ENCODE peak calls at places on chromosomes 3 and 15, in eight cellular contexts. K is lower lobe of right lung; U is endothelial cell; M is H9; L is CD8-positive, alpha-beta T cell; Z is B cell; J is MCF 10A; W is CD4-positive, alpha-beta T cell. C is an unnamed sample.

GRCh38 chr3:60652829-60653228 is 598.4 kb downstream of the FHIT start:
- DNase-seq in K (no peak), U (no peak), M (no peak), L (no peak), Z (no peak), J (peak), W (no peak), C (no peak)

GRCh38 chr3:177085784-177086183 is 111.5 kb downstream of the TBL1XR1 start:
- DNase-seq in K (no peak), U (no peak), M (no peak), L (no peak), Z (no peak), J (no peak), W (no peak), C (no peak)

GRCh38 chr3:71395927-71396695 is 187.4 kb downstream of the FOXP1 start:
- DNase-seq in K (no peak), U (no peak), M (no peak), L (no peak), Z (no peak), J (peak), W (no peak), C (no peak)

GRCh38 chr15:95733931-95734330 is 596.6 kb upstream of the NR2F2 start:
- DNase-seq in K (no peak), U (no peak), M (no peak), L (no peak), Z (no peak), J (no peak), W (no peak), C (no peak)

GRCh38 chr15:76905855-76906254 is 715 bp upstream of the SCAPER start:
- DNase-seq in K (no peak), U (no peak), M (no peak), L (no peak), Z (no peak), J (no peak), W (no peak), C (no peak)

GRCh38 chr3:62332771-62333381 is 40.5 kb downstream of the FEZF2 start:
- DNase-seq in K (no peak), U (peak), M (no peak), L (no peak), Z (no peak), J (peak), W (no peak), C (no peak)

GRCh38 chr15:22902981-22903380 is 64.5 kb downstream of the NIPA2 start:
- DNase-seq in K (no peak), U (no peak), M (no peak), L (no peak), Z (no peak), J (no peak), W (no peak), C (peak)

GRCh38 chr3:145219355-145220196 is 941.4 kb downstream of the PLOD2 start:
- DNase-seq in K (no peak), U (no peak), M (no peak), L (no peak), Z (no peak), J (no peak), W (no peak), C (no peak)

GRCh38 chr3:152374260-152374990 is 105.7 kb downstream of the MBNL1 start:
- DNase-seq in K (no peak), U (no peak), M (no peak), L (no peak), Z (no peak), J (no peak), W (no peak), C (no peak)

GRCh38 chr3:51099794-51100542 is 285.1 kb upstream of the MANF start:
- DNase-seq in K (no peak), U (peak), M (peak), L (no peak), Z (no peak), J (peak), W (no peak), C (no peak)

GRCh38 chr3:177946965-177947364 is 589.3 kb upstream of the KCNMB2 start:
- DNase-seq in K (no peak), U (no peak), M (no peak), L (no peak), Z (no peak), J (peak), W (no peak), C (no peak)

GRCh38 chr3:21795152-21795837 is 44.3 kb upstream of the ZNF385D start:
- DNase-seq in K (no peak), U (no peak), M (no peak), L (no peak), Z (no peak), J (no peak), W (no peak), C (no peak)

GRCh38 chr3:50068134-50068533 is 20.6 kb upstream of the RBM5 start:
- DNase-seq in K (no peak), U (no peak), M (no peak), L (no peak), Z (no peak), J (no peak), W (no peak), C (no peak)

GRCh38 chr15:32870240-32871033 is 152.6 kb downstream of the GREM1 start:
- DNase-seq in K (no peak), U (no peak), M (no peak), L (no peak), Z (peak), J (peak), W (no peak), C (no peak)

GRCh38 chr3:4994823-4995499 is 15.7 kb downstream of the BHLHE40 start:
- DNase-seq in K (no peak), U (no peak), M (no peak), L (no peak), Z (no peak), J (peak), W (no peak), C (no peak)

GRCh38 chr3:24496529-24497482 is 2.2 kb upstream of the THRB start:
- DNase-seq in K (peak), U (peak), M (peak), L (no peak), Z (no peak), J (peak), W (no peak), C (peak)

GRCh38 chr15:96774216-96774615 is 443.7 kb downstream of the NR2F2 start:
- DNase-seq in K (no peak), U (no peak), M (no peak), L (no peak), Z (no peak), J (no peak), W (no peak), C (no peak)

GRCh38 chr15:28002867-28003266 is 96.2 kb downstream of the OCA2 start:
- DNase-seq in K (no peak), U (no peak), M (no peak), L (no peak), Z (no peak), J (no peak), W (no peak), C (no peak)

GRCh38 chr15:90885432-90886290 is 1.4 kb downstream of the FES start:
- DNase-seq in K (peak), U (peak), M (peak), L (peak), Z (peak), J (peak), W (peak), C (peak)

GRCh38 chr3:169914321-169914720 is 2.9 kb downstream of the SAMD7 start:
- DNase-seq in K (no peak), U (no peak), M (no peak), L (no peak), Z (no peak), J (peak), W (no peak), C (no peak)

GRCh38 chr3:186247821-186248814 is 113.9 kb downstream of the DGKG start:
- DNase-seq in K (no peak), U (no peak), M (no peak), L (no peak), Z (no peak), J (no peak), W (no peak), C (no peak)

GRCh38 chr3:47932431-47932830 is 83.8 kb downstream of the MAP4 start:
- DNase-seq in K (no peak), U (no peak), M (no peak), L (no peak), Z (no peak), J (no peak), W (no peak), C (no peak)

DNA sequence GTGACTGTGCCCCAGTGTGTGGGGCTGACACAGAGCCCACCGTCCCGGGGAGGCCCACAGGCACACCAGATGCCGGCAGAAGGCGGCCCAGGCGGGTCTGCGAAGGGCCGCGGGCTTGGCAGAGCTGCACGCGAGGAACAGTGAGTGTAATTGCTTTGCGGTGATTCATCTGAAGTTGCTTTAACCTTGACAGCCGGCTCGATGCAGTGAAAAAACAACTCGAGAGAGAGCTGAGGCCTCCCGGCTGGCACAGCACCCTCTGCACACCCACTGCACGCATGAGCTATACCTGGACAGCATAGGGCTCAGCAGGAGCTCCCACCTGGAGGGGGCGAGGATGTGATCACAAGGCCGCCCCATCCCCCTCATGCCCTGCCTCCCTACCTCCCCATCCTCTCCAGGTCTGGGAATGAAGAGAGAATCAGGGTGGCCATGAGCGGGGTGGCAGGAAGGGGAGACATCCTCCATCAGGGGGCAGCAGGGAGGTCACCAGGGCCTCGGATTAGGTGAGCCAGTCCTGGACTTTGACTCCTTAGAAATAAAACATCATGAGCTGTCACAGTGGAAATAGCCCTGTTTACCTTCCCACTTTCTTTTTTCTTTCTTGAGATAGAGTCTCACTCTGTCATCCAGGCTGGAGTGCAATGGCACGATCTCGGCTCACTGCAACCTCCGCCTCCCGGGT is 172.6 kb downstream of the MEGF11 start:
- DNase-seq in K (no peak), U (peak), M (peak), L (no peak), Z (no peak), J (peak), W (no peak), C (peak)
- TF ChIP-seq CTCF in K (no peak), U (no peak), M (peak), L (no peak), Z (no peak), J (no peak), W (no peak), C (peak)

GRCh38 chr3:58214484-58215316 is 3.9 kb upstream of the DNASE1L3 start:
- DNase-seq in K (peak), U (no peak), M (peak), L (no peak), Z (peak), J (peak), W (no peak), C (no peak)
- TF ChIP-seq CTCF in K (peak), U (no peak), M (peak), L (no peak), Z (peak), J (no peak), W (no peak), C (no peak)

GRCh38 chr15:44545934-44546802 is 9.2 kb downstream of the EIF3J start:
- DNase-seq in K (no peak), U (no peak), M (no peak), L (no peak), Z (no peak), J (peak), W (no peak), C (no peak)
- TF ChIP-seq CTCF in K (peak), U (no peak), M (peak), L (no peak), Z (peak), J (peak), W (peak), C (peak)

GRCh38 chr3:164332856-164333802 is 745.2 kb downstream of the SI start:
- DNase-seq in K (no peak), U (no peak), M (peak), L (no peak), Z (no peak), J (no peak), W (no peak), C (no peak)
- TF ChIP-seq CTCF in K (no peak), U (no peak), M (peak), L (no peak), Z (no peak), J (no peak), W (no peak), C (peak)

DNA sequence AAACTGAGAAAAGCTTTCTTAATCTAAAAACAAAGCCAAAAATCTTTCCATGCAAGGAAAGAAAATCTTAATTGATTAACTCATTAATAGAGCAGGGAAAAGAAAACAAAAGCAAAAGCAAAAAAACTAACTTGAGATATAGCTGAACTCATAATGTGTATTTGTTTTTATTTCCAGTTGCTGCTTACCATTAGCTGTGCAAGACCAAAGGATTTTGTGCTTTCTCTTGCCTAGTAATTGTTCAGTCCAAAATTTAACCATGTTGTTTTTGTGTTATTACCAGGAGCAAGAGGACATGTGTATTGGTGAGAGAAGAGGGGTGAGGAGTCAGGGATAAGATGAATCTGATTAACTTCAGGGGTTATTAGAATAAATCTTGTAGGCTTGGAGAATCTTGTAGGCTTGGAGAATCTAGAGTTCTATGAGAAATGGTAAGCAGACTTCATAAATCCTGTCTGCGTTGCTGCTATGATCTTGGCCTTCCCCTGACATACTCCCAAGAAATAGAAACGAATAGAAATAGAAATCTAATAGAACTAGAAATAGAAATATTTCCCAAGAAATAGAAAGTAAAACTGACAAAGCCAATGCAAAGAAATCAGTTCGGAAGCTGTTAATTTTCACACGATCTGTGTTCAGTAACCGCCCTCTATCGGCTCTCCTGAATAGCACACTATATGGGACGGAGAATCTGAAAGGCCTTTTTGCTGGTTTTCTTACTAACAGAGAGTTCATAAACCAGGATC is 72.6 kb upstream of the TNFSF10 start:
- DNase-seq in K (no peak), U (no peak), M (no peak), L (peak), Z (peak), J (peak), W (peak), C (no peak)
- TF ChIP-seq CTCF in K (peak), U (peak), M (peak), L (peak), Z (peak), J (peak), W (peak), C (peak)

DNA sequence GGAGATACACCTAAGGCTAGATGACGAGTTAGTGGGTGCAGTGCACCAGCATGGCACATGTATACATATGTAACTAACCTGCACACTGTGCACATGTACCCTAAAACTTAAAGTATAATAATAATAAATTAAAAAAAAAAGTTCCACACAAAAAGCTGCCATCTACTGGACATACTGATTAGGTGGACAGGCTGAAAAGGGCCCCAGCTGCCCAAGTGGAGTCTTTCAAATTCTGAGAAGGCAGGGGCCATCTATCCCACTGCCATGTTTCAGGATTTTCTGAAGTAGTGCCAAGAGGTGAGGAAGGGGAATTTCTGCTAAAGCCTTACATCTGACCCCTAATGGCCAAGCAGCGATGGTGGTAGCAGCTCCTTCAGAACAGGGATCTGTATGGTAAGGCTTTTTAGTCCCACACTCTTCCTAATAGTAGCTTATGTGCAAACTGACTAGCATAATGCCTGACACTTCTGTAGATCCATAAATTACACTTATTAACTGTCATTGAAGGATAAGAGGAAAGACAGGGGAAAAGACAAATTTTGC is 7.7 kb downstream of the FSTL1 start:
- DNase-seq in K (no peak), U (no peak), M (no peak), L (no peak), Z (no peak), J (no peak), W (no peak), C (no peak)
- TF ChIP-seq CTCF in K (no peak), U (peak), M (peak), L (no peak), Z (no peak), J (peak), W (no peak), C (peak)

DNA sequence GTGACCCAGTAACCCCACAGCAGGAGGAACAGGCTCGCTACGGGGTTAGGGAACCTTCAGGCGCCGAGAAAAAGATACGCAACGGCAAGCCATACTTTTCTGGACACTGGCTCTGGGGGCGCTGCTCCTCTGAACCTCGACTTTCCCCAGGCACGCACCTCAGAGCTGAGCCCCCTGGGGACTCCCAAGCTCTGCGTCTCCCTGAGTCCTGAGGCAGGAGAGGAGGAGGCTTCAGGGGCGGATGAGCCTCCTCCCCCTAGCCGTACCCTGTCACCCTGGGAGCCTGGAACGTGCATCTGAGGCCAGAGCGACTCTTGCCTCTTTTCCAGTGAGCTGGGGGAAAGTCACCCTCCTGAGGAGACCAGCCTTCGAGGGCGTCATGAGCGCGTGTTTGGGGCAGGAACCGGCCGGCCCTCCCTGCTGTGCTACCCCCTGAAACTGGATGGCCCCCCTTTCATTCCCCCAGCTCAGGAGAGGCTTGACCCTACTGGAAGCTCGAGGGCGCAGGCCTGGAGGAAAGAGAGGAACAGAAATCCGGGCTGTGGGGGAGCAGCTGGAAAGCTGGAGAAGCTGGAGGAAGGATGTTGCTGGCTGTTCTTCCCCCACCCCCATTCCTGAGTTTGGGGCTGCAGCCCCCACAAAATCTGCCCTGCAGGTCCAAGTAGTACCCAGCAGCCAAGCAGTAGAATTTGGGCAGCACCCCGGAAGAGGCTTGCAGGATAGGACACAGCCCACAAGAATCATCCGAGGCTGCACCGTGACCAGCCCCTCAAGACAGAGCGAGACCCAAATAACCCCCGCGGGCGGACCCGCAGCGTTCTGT is 25.1 kb upstream of the POLG start:
- DNase-seq in K (no peak), U (no peak), M (no peak), L (no peak), Z (no peak), J (no peak), W (no peak), C (no peak)
- TF ChIP-seq CTCF in K (no peak), U (no peak), M (no peak), L (no peak), Z (no peak), J (no peak), W (no peak), C (no peak)

C was measured in chondrocyte.